ENCODE peak calls at places on chromosomes 11 and 22, in five cellular contexts. One of them, this sample, is unnamed.

GRCh38 chr11:34631737-34632104 is 10.8 kb downstream of the EHF start:
- DNase-seq in cardiac muscle cell: no peak
- DNase-seq in neural progenitor cell: no peak
- DNase-seq in colonic mucosa: no peak
- DNase-seq in sigmoid colon: no peak
- DNase-seq in this sample: no peak

GRCh38 chr11:132911186-132911585 is 621.1 kb downstream of the OPCML start:
- DNase-seq in sigmoid colon: no peak
- DNase-seq in neural progenitor cell: no peak
- DNase-seq in cardiac muscle cell: peak
- DNase-seq in colonic mucosa: no peak
- DNase-seq in this sample: peak

GRCh38 chr11:17610402-17610894 is 63.4 kb downstream of the OTOG start:
- DNase-seq in neural progenitor cell: no peak
- DNase-seq in cardiac muscle cell: no peak
- DNase-seq in colonic mucosa: peak
- DNase-seq in sigmoid colon: no peak
- DNase-seq in this sample: no peak

GRCh38 chr22:36853407-36854099 is 7.3 kb upstream of the NCF4 start:
- DNase-seq in neural progenitor cell: peak
- DNase-seq in colonic mucosa: peak
- DNase-seq in sigmoid colon: no peak
- DNase-seq in cardiac muscle cell: peak
- DNase-seq in this sample: no peak

GRCh38 chr22:48896766-48897637 is 930.7 kb downstream of the BRD1 start:
- DNase-seq in neural progenitor cell: no peak
- DNase-seq in sigmoid colon: no peak
- DNase-seq in colonic mucosa: peak
- DNase-seq in cardiac muscle cell: no peak
- DNase-seq in this sample: no peak

GRCh38 chr11:111526501-111526900 is 11.9 kb downstream of the HOATZ start:
- DNase-seq in sigmoid colon: no peak
- DNase-seq in neural progenitor cell: no peak
- DNase-seq in cardiac muscle cell: no peak
- DNase-seq in colonic mucosa: no peak
- DNase-seq in this sample: no peak

GRCh38 chr11:19546325-19546724 is 166.3 kb upstream of the NAV2 start:
- DNase-seq in sigmoid colon: no peak
- DNase-seq in cardiac muscle cell: no peak
- DNase-seq in neural progenitor cell: peak
- DNase-seq in colonic mucosa: no peak
- DNase-seq in this sample: no peak

GRCh38 chr22:35409783-35410662 is 10.1 kb downstream of the MCM5 start:
- DNase-seq in colonic mucosa: no peak
- DNase-seq in cardiac muscle cell: no peak
- DNase-seq in neural progenitor cell: no peak
- DNase-seq in sigmoid colon: no peak
- DNase-seq in this sample: no peak

GRCh38 chr11:46489668-46490560 is 98.3 kb upstream of the CHRM4 start:
- DNase-seq in colonic mucosa: peak
- DNase-seq in neural progenitor cell: peak
- DNase-seq in sigmoid colon: no peak
- DNase-seq in cardiac muscle cell: peak
- DNase-seq in this sample: peak

GRCh38 chr22:49962012-49962750 is 1.6 kb downstream of the PIM3 start:
- DNase-seq in neural progenitor cell: peak
- DNase-seq in colonic mucosa: peak
- DNase-seq in cardiac muscle cell: peak
- DNase-seq in sigmoid colon: peak
- DNase-seq in this sample: peak

GRCh38 chr11:76566811-76567210 is 103.7 kb downstream of the LRRC32 start:
- DNase-seq in cardiac muscle cell: no peak
- DNase-seq in sigmoid colon: no peak
- DNase-seq in neural progenitor cell: no peak
- DNase-seq in colonic mucosa: no peak
- DNase-seq in this sample: no peak

GRCh38 chr11:34148504-34149165 is 43.2 kb downstream of the NAT10 start:
- DNase-seq in colonic mucosa: no peak
- DNase-seq in sigmoid colon: peak
- DNase-seq in neural progenitor cell: no peak
- DNase-seq in cardiac muscle cell: no peak
- DNase-seq in this sample: no peak

GRCh38 chr22:17214416-17215043 is 4.7 kb downstream of the ADA2 start:
- DNase-seq in cardiac muscle cell: no peak
- DNase-seq in colonic mucosa: no peak
- DNase-seq in sigmoid colon: no peak
- DNase-seq in neural progenitor cell: no peak
- DNase-seq in this sample: no peak

GRCh38 chr22:17217179-17217578 is 2.1 kb downstream of the ADA2 start:
- DNase-seq in colonic mucosa: no peak
- DNase-seq in sigmoid colon: no peak
- DNase-seq in neural progenitor cell: peak
- DNase-seq in cardiac muscle cell: no peak
- DNase-seq in this sample: no peak

GRCh38 chr22:17218341-17218740 is 894 bp downstream of the ADA2 start:
- DNase-seq in sigmoid colon: no peak
- DNase-seq in neural progenitor cell: no peak
- DNase-seq in colonic mucosa: no peak
- DNase-seq in cardiac muscle cell: no peak
- DNase-seq in this sample: no peak

GRCh38 chr22:17213976-17214375 is 5.3 kb downstream of the ADA2 start:
- DNase-seq in neural progenitor cell: peak
- DNase-seq in cardiac muscle cell: peak
- DNase-seq in colonic mucosa: peak
- DNase-seq in sigmoid colon: peak
- DNase-seq in this sample: no peak
- TF ChIP-seq CTCF in neural progenitor cell: peak
- TF ChIP-seq CTCF in cardiac muscle cell: peak
- TF ChIP-seq CTCF in colonic mucosa: peak
- TF ChIP-seq CTCF in sigmoid colon: no peak
- TF ChIP-seq CTCF in this sample: peak

GRCh38 chr11:90135016-90135415 is 553 bp downstream of the NAALAD2 start:
- DNase-seq in cardiac muscle cell: no peak
- DNase-seq in colonic mucosa: no peak
- DNase-seq in sigmoid colon: no peak
- DNase-seq in neural progenitor cell: peak
- DNase-seq in this sample: no peak
- H3K4me3 ChIP-seq in cardiac muscle cell: peak
- H3K4me3 ChIP-seq in colonic mucosa: peak
- H3K4me3 ChIP-seq in sigmoid colon: peak
- H3K4me3 ChIP-seq in neural progenitor cell: peak
- H3K4me3 ChIP-seq in this sample: peak

GRCh38 chr11:67288198-67288451 is 978 bp upstream of the ANKRD13D start:
- DNase-seq in sigmoid colon: no peak
- DNase-seq in colonic mucosa: no peak
- DNase-seq in neural progenitor cell: no peak
- DNase-seq in cardiac muscle cell: no peak
- DNase-seq in this sample: no peak

GRCh38 chr11:67284811-67285540 is 4.1 kb upstream of the ANKRD13D start:
- DNase-seq in cardiac muscle cell: no peak
- DNase-seq in sigmoid colon: peak
- DNase-seq in neural progenitor cell: no peak
- DNase-seq in colonic mucosa: no peak
- DNase-seq in this sample: no peak

GRCh38 chr11:67285541-67286498 is 3.3 kb upstream of the ANKRD13D start:
- DNase-seq in sigmoid colon: peak
- DNase-seq in cardiac muscle cell: no peak
- DNase-seq in neural progenitor cell: no peak
- DNase-seq in colonic mucosa: no peak
- DNase-seq in this sample: no peak

GRCh38 chr11:67287355-67288197 is 1.5 kb upstream of the ANKRD13D start:
- DNase-seq in colonic mucosa: no peak
- DNase-seq in neural progenitor cell: no peak
- DNase-seq in cardiac muscle cell: no peak
- DNase-seq in sigmoid colon: peak
- DNase-seq in this sample: no peak

DNA sequence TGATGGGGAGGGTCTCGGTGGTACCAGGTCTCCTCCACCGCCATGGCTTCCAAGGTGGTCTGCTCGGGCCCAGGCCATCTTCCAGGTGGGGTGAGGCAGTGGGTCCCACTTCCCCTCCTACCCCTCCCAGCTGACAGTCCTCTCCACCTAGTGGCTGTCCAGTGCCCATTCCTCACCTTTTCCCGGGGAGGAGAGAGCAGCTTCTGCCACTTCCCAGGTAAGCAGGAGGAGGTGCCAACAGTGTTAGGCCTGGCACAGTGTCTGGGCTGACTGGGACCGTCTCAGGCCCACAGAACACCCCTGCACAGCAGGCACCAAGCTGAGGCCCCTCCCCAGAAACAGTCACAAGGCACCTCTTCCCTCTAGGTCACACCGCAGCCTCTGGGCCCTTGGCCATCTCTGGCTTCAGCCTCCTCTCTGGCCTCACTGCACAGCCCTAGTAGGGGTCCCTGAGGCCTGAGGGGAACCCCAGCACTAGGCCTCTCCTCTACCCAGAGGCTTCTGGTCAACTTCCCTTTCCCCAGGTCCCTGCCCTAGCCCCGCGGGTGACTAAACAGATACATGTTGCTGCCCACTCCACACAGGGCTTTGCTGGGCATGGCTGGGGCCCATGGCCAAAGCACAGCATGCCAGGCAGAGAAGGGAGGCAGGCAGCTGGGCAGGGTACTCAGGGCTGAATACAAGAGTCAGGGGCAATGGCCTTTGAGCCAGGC is 2.3 kb upstream of the ANKRD13D start:
- DNase-seq in colonic mucosa: no peak
- DNase-seq in sigmoid colon: peak
- DNase-seq in cardiac muscle cell: no peak
- DNase-seq in neural progenitor cell: no peak
- DNase-seq in this sample: no peak
- TF ChIP-seq CTCF in colonic mucosa: no peak
- TF ChIP-seq CTCF in sigmoid colon: no peak
- TF ChIP-seq CTCF in cardiac muscle cell: no peak
- TF ChIP-seq CTCF in neural progenitor cell: no peak
- TF ChIP-seq CTCF in this sample: no peak

GRCh38 chr11:70494559-70495350 is 96.4 kb downstream of the CTTN start:
- DNase-seq in colonic mucosa: no peak
- DNase-seq in neural progenitor cell: no peak
- DNase-seq in sigmoid colon: peak
- DNase-seq in cardiac muscle cell: no peak
- DNase-seq in this sample: no peak
- H3K4me3 ChIP-seq in colonic mucosa: no peak
- H3K4me3 ChIP-seq in neural progenitor cell: no peak
- H3K4me3 ChIP-seq in sigmoid colon: no peak
- H3K4me3 ChIP-seq in cardiac muscle cell: no peak
- H3K4me3 ChIP-seq in this sample: no peak

DNA sequence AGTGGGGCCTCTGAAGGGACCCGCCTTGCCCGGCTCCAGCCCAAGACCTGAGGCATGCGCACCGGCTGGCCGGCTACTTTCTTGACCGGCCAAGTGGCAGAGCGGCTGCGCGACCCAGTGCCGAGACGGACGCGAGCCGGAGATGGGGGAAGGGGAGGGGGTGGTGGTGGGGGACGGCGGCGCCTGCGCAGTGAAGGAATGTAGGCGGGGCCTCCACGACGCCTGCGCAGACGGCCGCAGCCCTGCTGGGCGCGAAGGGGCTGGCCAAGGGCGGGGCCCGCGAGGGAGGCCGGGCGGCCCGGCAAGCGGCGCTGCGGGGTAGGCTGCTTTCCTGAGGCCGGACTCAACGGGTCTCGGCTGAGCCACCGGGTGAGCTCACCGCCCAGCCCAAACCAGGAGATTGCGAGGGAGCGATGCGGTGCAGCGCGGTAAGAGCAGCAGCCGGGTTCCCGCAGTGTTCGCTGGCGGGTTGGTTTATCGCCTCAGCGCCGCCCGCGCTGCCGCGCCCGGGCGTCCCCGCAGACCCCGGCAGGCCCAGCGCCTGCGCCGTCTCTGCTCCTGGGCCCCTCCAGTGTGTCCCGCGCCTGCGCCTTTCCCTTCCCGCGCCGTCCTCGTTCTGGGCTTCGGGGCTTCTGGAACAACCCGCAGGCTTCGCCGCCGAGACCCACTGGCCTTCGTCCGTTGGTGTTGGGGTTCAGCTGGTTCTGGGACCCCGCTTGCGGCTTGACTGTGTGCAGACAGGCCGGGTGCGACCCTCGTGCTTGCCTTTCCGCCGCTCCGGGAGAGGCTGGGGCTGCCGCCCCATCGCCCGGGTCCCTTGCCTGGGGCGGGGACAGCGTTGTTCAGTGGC is at the start of gene SPECC1L:
- DNase-seq in cardiac muscle cell: peak
- DNase-seq in sigmoid colon: peak
- DNase-seq in colonic mucosa: peak
- DNase-seq in neural progenitor cell: peak
- DNase-seq in this sample: peak
- TF ChIP-seq CTCF in cardiac muscle cell: peak
- TF ChIP-seq CTCF in sigmoid colon: no peak
- TF ChIP-seq CTCF in colonic mucosa: no peak
- TF ChIP-seq CTCF in neural progenitor cell: peak
- TF ChIP-seq CTCF in this sample: no peak

GRCh38 chr11:105774899-105775298 is 165.0 kb downstream of the GRIA4 start:
- DNase-seq in cardiac muscle cell: no peak
- DNase-seq in neural progenitor cell: peak
- DNase-seq in colonic mucosa: no peak
- DNase-seq in sigmoid colon: no peak
- DNase-seq in this sample: no peak
- H3K4me3 ChIP-seq in cardiac muscle cell: no peak
- H3K4me3 ChIP-seq in neural progenitor cell: no peak
- H3K4me3 ChIP-seq in colonic mucosa: no peak
- H3K4me3 ChIP-seq in sigmoid colon: no peak
- H3K4me3 ChIP-seq in this sample: no peak

GRCh38 chr11:1765871-1766718 is 2.4 kb upstream of the CTSD start:
- DNase-seq in neural progenitor cell: peak
- DNase-seq in cardiac muscle cell: no peak
- DNase-seq in sigmoid colon: peak
- DNase-seq in colonic mucosa: no peak
- DNase-seq in this sample: no peak
- TF ChIP-seq CTCF in neural progenitor cell: peak
- TF ChIP-seq CTCF in cardiac muscle cell: peak
- TF ChIP-seq CTCF in sigmoid colon: no peak
- TF ChIP-seq CTCF in colonic mucosa: no peak
- TF ChIP-seq CTCF in this sample: peak

GRCh38 chr11:119896387-119897045 is 167.5 kb upstream of the NECTIN1 start:
- DNase-seq in cardiac muscle cell: no peak
- DNase-seq in colonic mucosa: no peak
- DNase-seq in neural progenitor cell: no peak
- DNase-seq in sigmoid colon: no peak
- DNase-seq in this sample: no peak
- H3K4me3 ChIP-seq in cardiac muscle cell: no peak
- H3K4me3 ChIP-seq in colonic mucosa: no peak
- H3K4me3 ChIP-seq in neural progenitor cell: no peak
- H3K4me3 ChIP-seq in sigmoid colon: no peak
- H3K4me3 ChIP-seq in this sample: no peak

DNA sequence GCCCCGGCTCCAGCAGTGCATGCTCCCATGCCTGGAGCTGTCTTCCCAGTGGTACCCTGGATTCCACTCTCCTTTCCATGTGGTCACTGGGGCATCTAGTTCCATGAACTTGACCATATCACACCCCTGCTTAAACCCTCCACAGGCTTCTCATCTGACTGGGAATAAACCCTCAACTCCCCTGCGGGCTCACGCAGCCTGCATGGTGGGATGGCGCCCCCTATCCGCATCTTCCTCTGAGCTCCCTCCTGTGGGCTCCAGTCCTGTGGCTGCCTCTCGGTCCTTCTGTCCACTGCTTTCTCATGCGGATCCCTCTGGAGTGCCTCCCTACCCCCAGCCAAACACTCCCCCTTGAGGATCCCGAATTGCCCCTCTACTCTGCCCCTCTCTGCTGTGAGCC is 41.4 kb upstream of the TTLL12 start:
- DNase-seq in colonic mucosa: peak
- DNase-seq in cardiac muscle cell: peak
- DNase-seq in neural progenitor cell: peak
- DNase-seq in sigmoid colon: no peak
- DNase-seq in this sample: no peak
- TF ChIP-seq CTCF in colonic mucosa: no peak
- TF ChIP-seq CTCF in cardiac muscle cell: peak
- TF ChIP-seq CTCF in neural progenitor cell: peak
- TF ChIP-seq CTCF in sigmoid colon: no peak
- TF ChIP-seq CTCF in this sample: peak

This sample was measured in retinal pigment epithelial cell.